ENCODE peak calls at places on chromosomes 3 and 15, in four cellular contexts. O is HCT116; G is activated CD8-positive, alpha-beta memory T cell treated with anti-CD3 and anti-CD28 coated beads, Interleukin-2, amount 10 ng/mL, durations not matched to agents 7 days and 5 days; B is left colon. C is an unnamed sample.

GRCh38 chr15:42716626-42717025 is 20.3 kb downstream of the CDAN1 start:
- ATAC-seq in G (no peak), B (no peak), O (no peak), C (no peak)

GRCh38 chr3:25096536-25096935 is 331.5 kb upstream of the RARB start:
- ATAC-seq in G (no peak), O (no peak), B (no peak), C (no peak)

GRCh38 chr15:62046064-62046779 is 14.0 kb downstream of the VPS13C start:
- ATAC-seq in O (no peak), G (peak), B (no peak), C (peak)

GRCh38 chr15:68484696-68485400 is 52.9 kb upstream of the ITGA11 start:
- ATAC-seq in O (no peak), B (no peak), G (no peak), C (no peak)

GRCh38 chr3:107525101-107525953 is 2.6 kb downstream of the BBX start:
- ATAC-seq in G (peak), B (peak), O (peak), C (peak)

GRCh38 chr15:88348579-88349255 is 92.2 kb upstream of the NTRK3 start:
- ATAC-seq in O (no peak), B (no peak), G (no peak), C (peak)

GRCh38 chr15:95557226-95558046 is 773.1 kb upstream of the NR2F2 start:
- ATAC-seq in O (peak), G (no peak), B (no peak), C (peak)

GRCh38 chr3:130576571-130577266 is 59.7 kb downstream of the COL6A6 start:
- ATAC-seq in B (no peak), G (no peak), O (no peak), C (no peak)

GRCh38 chr3:172911142-172911541 is 160.6 kb downstream of the ECT2 start:
- ATAC-seq in G (no peak), B (no peak), O (no peak), C (no peak)

GRCh38 chr15:79549196-79549595 is 117.1 kb downstream of the MINAR1 start:
- ATAC-seq in G (no peak), O (peak), B (no peak), C (no peak)

GRCh38 chr15:50017522-50017921 is 101.5 kb downstream of the ATP8B4 start:
- ATAC-seq in B (no peak), O (no peak), G (no peak), C (no peak)

GRCh38 chr3:33537135-33537534 is 96.9 kb upstream of the UBP1 start:
- ATAC-seq in G (no peak), B (no peak), O (no peak), C (no peak)

GRCh38 chr3:197501879-197502620 is 53.7 kb downstream of the BDH1 start:
- ATAC-seq in O (peak), G (peak), B (peak), C (peak)

GRCh38 chr3:127349501-127350171 is 61.8 kb upstream of the PRR20G start:
- ATAC-seq in G (no peak), O (no peak), B (no peak), C (no peak)

C was measured in activated T-helper 17 cell treated with anti-CD3 and anti-CD28 coated beads, Interleukin-2, amount 50 U/mL, for 72 hours.